ENCODE peak calls at places on chromosomes 2 and 18, in ten cellular contexts. C is psoas muscle, T is adrenal gland, H is aorta, J is IMR-90, X is H9, O is cardiac muscle cell, L is esophagus squamous epithelium, R is fibroblast of lung, M is lower lobe of right lung. W is an unnamed sample. For H3K9me3, the result is how much of the 10 kb centered on the place peaks cover.

GRCh38 chr2:45813003-45813601 is 161.6 kb downstream of the PRKCE start:
- DNase-seq in C (peak), T (no peak), H (no peak), J (peak), X (no peak), O (peak), L (no peak), R (peak), M (no peak), W (no peak)

GRCh38 chr2:235850289-235850688 is 317.9 kb downstream of the GBX2 start:
- DNase-seq in C (no peak), T (no peak), H (no peak), J (no peak), X (no peak), O (no peak), L (no peak), R (no peak), M (no peak), W (no peak)

GRCh38 chr2:120389036-120389391 is 43.1 kb downstream of the INHBB start:
- DNase-seq in C (no peak), T (no peak), H (no peak), J (no peak), X (peak), O (no peak), L (no peak), R (no peak), M (peak), W (no peak)

GRCh38 chr2:215594766-215595165 is 158.9 kb upstream of the FN1 start:
- DNase-seq in C (no peak), T (no peak), H (no peak), J (peak), X (no peak), O (peak), L (no peak), R (no peak), M (no peak), W (no peak)

GRCh38 chr18:74689251-74689650 is 91.6 kb downstream of the ZNF407 start:
- DNase-seq in C (no peak), T (no peak), H (no peak), J (peak), X (no peak), O (peak), L (no peak), R (peak), M (no peak), W (no peak)

GRCh38 chr2:234203135-234203984 is 152.9 kb downstream of the SPP2 start:
- DNase-seq in C (no peak), T (peak), H (no peak), J (peak), X (no peak), O (peak), L (no peak), R (peak), M (no peak), W (no peak)

GRCh38 chr2:80026040-80026729 is 278.4 kb downstream of the LRRTM1 start:
- DNase-seq in C (no peak), T (no peak), H (no peak), J (peak), X (no peak), O (no peak), L (no peak), R (no peak), M (no peak), W (no peak)

GRCh38 chr2:9473985-9474360 is 378 bp upstream of the IAH1 start:
- DNase-seq in C (peak), T (peak), H (peak), J (no peak), X (no peak), O (peak), L (no peak), R (no peak), M (peak), W (peak)

GRCh38 chr18:74412106-74412880 is 44.8 kb downstream of the DIPK1C start:
- DNase-seq in C (no peak), T (no peak), H (no peak), J (no peak), X (no peak), O (no peak), L (no peak), R (no peak), M (no peak), W (no peak)

GRCh38 chr2:8927510-8928456 is 75.7 kb downstream of the MBOAT2 start:
- DNase-seq in C (no peak), T (no peak), H (no peak), J (no peak), X (no peak), O (peak), L (no peak), R (no peak), M (no peak), W (no peak)

GRCh38 chr2:99819766-99820165 is 322.6 kb downstream of the AFF3 start:
- DNase-seq in C (no peak), T (no peak), H (no peak), J (no peak), X (peak), O (no peak), L (no peak), R (no peak), M (no peak), W (no peak)

GRCh38 chr2:68253211-68254068 is 1.1 kb upstream of the PPP3R1 start:
- DNase-seq in C (no peak), T (no peak), H (no peak), J (peak), X (no peak), O (peak), L (no peak), R (peak), M (no peak), W (peak)

GRCh38 chr18:56869189-56869777 is 218.1 kb downstream of the WDR7 start:
- DNase-seq in C (no peak), T (no peak), H (no peak), J (peak), X (no peak), O (peak), L (no peak), R (peak), M (no peak), W (no peak)

GRCh38 chr18:79637921-79638855 is 41.4 kb upstream of the CTDP1 start:
- DNase-seq in C (no peak), T (no peak), H (no peak), J (no peak), X (peak), O (no peak), L (no peak), R (no peak), M (no peak), W (no peak)

GRCh38 chr2:16139663-16140610 is 199.6 kb downstream of the MYCN start:
- DNase-seq in C (no peak), T (peak), H (no peak), J (no peak), X (no peak), O (no peak), L (no peak), R (no peak), M (no peak), W (no peak)

GRCh38 chr2:208783184-208783583 is 376.6 kb downstream of the PTH2R start:
- DNase-seq in C (no peak), T (no peak), H (no peak), J (no peak), X (no peak), O (no peak), L (no peak), R (no peak), M (no peak), W (no peak)

GRCh38 chr2:10956006-10956790 is 44.5 kb downstream of the KCNF1 start:
- DNase-seq in C (no peak), T (no peak), H (peak), J (no peak), X (no peak), O (no peak), L (no peak), R (no peak), M (no peak), W (no peak)

GRCh38 chr2:215680605-215681598 is 245.0 kb upstream of the FN1 start:
- DNase-seq in C (peak), T (no peak), H (no peak), J (peak), X (no peak), O (peak), L (no peak), R (peak), M (no peak), W (no peak)

GRCh38 chr2:137801228-137801627 is 163.0 kb upstream of the HNMT start:
- DNase-seq in C (no peak), T (no peak), H (no peak), J (no peak), X (no peak), O (no peak), L (no peak), R (no peak), M (no peak), W (no peak)

GRCh38 chr2:127586136-127586535 is 50.7 kb downstream of the MYO7B start:
- DNase-seq in C (no peak), T (no peak), H (no peak), J (no peak), X (no peak), O (no peak), L (no peak), R (no peak), M (no peak), W (no peak)

GRCh38 chr2:224984641-224985040 is 57.6 kb downstream of the DOCK10 start:
- DNase-seq in C (no peak), T (no peak), H (no peak), J (no peak), X (no peak), O (peak), L (no peak), R (no peak), M (no peak), W (no peak)

GRCh38 chr2:54366487-54367280 is 89.4 kb upstream of the SPTBN1 start:
- DNase-seq in C (no peak), T (no peak), H (no peak), J (peak), X (no peak), O (no peak), L (no peak), R (no peak), M (no peak), W (no peak)

GRCh38 chr2:134107402-134107801 is 146.5 kb upstream of the MGAT5 start:
- DNase-seq in C (no peak), T (no peak), H (no peak), J (no peak), X (no peak), O (no peak), L (no peak), R (no peak), M (no peak), W (no peak)

GRCh38 chr2:234047361-234047760 is 3.1 kb upstream of the SPP2 start:
- DNase-seq in C (no peak), T (no peak), H (no peak), J (peak), X (no peak), O (no peak), L (no peak), R (no peak), M (no peak), W (no peak)

GRCh38 chr2:165407464-165407863 is 62.0 kb upstream of the CSRNP3 start:
- DNase-seq in C (no peak), T (no peak), H (no peak), J (no peak), X (no peak), O (no peak), L (no peak), R (no peak), M (no peak), W (no peak)

GRCh38 chr2:12341919-12342318 is 374.8 kb upstream of the TRIB2 start:
- DNase-seq in C (no peak), T (no peak), H (no peak), J (no peak), X (no peak), O (no peak), L (no peak), R (no peak), M (no peak), W (no peak)

GRCh38 chr2:98656800-98657199 is 48.4 kb downstream of the UNC50 start:
- DNase-seq in C (no peak), T (no peak), H (no peak), J (no peak), X (no peak), O (no peak), L (no peak), R (no peak), M (no peak), W (no peak)

GRCh38 chr2:98924038-98924437 is 12.0 kb downstream of the CRACDL start:
- DNase-seq in C (no peak), T (no peak), H (no peak), J (no peak), X (no peak), O (no peak), L (no peak), R (no peak), M (no peak), W (no peak)

GRCh38 chr2:176056411-176056810 is 27.4 kb downstream of the EVX2 start:
- DNase-seq in C (no peak), T (no peak), H (no peak), J (no peak), X (no peak), O (no peak), L (no peak), R (no peak), M (no peak), W (no peak)

GRCh38 chr2:169860149-169860548 is 32.9 kb downstream of the UBR3 start:
- DNase-seq in C (no peak), T (no peak), H (no peak), J (no peak), X (no peak), O (no peak), L (no peak), R (no peak), M (no peak), W (no peak)

GRCh38 chr2:3192920-3193319 is 184.7 kb downstream of the EIPR1 start:
- DNase-seq in C (peak), T (no peak), H (peak), J (no peak), X (no peak), O (peak), L (no peak), R (no peak), M (no peak), W (no peak)

GRCh38 chr2:40155728-40156127 is 296.2 kb downstream of the SLC8A1 start:
- DNase-seq in C (no peak), T (no peak), H (no peak), J (peak), X (no peak), O (peak), L (no peak), R (no peak), M (no peak), W (no peak)

GRCh38 chr2:229653551-229653950 is 60.8 kb downstream of the DNER start:
- DNase-seq in C (no peak), T (no peak), H (no peak), J (no peak), X (no peak), O (no peak), L (no peak), R (no peak), M (no peak), W (no peak)

GRCh38 chr2:142868281-142868762 is 9.1 kb upstream of the KYNU start:
- DNase-seq in C (peak), T (peak), H (peak), J (no peak), X (no peak), O (no peak), L (no peak), R (peak), M (peak), W (no peak)

GRCh38 chr2:153872311-153873061 is 764 bp downstream of the GALNT13 start:
- DNase-seq in C (no peak), T (no peak), H (no peak), J (no peak), X (peak), O (no peak), L (no peak), R (no peak), M (peak), W (no peak)

GRCh38 chr18:66761166-66761565 is 157.3 kb upstream of the CDH19 start:
- DNase-seq in C (no peak), T (no peak), H (no peak), J (no peak), X (no peak), O (no peak), L (no peak), R (no peak), M (no peak), W (no peak)
- H3K9me3 ChIP-seq in C (under half), T (under half), H (under half), J (under half), X (under half), O (under half), L (under half), R (under half), M (under half), W (under half)

GRCh38 chr2:222297600-222297935 is 1.2 kb downstream of the PAX3 start:
- DNase-seq in C (peak), T (no peak), H (no peak), J (no peak), X (no peak), O (no peak), L (no peak), R (no peak), M (no peak), W (no peak)
- H3K9me3 ChIP-seq in C (under half), T (under half), H (under half), J (under half), X (under half), O (under half), L (under half), R (under half), M (under half), W (under half)

GRCh38 chr2:185511925-185512324 is 226.7 kb upstream of the FSIP2 start:
- DNase-seq in C (no peak), T (no peak), H (no peak), J (no peak), X (no peak), O (no peak), L (no peak), R (no peak), M (no peak), W (no peak)

GRCh38 chr2:185507703-185508102 is 230.9 kb upstream of the FSIP2 start:
- DNase-seq in C (no peak), T (no peak), H (no peak), J (no peak), X (no peak), O (no peak), L (no peak), R (no peak), M (no peak), W (no peak)

DNA sequence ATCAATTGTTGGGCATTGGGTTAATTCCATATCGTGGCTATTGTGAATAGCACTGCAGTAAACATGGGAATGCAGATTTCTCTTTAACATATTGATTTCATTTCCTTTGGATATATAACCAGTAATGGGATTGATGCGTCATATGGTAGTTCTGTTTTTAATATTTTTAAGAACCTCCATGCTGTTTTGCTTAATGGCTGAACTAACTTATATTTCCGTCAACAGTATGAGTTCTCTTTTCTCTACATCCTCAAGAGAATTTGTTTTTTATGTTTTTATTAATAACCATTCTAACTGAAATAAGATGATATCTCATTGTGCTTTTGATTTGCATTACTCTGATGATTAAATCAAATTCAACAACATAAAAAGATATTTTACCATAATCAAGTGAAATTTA is 228.5 kb upstream of the FSIP2 start:
- DNase-seq in C (no peak), T (no peak), H (no peak), J (no peak), X (no peak), O (no peak), L (no peak), R (no peak), M (no peak), W (no peak)
- H3K9me3 ChIP-seq in C (under half), T (under half), H (under half), J (under half), X (under half), O (under half), L (under half), R (under half), M (under half), W (under half)

GRCh38 chr2:5250482-5250881 is 441.7 kb upstream of the SOX11 start:
- DNase-seq in C (no peak), T (no peak), H (no peak), J (no peak), X (peak), O (no peak), L (no peak), R (no peak), M (no peak), W (no peak)
- H3K9me3 ChIP-seq in C (under half), T (under half), H (under half), J (under half), X (under half), O (under half), L (under half), R (under half), M (under half), W (under half)

GRCh38 chr2:201909961-201910361 is 103.6 kb downstream of the CDK15 start:
- DNase-seq in C (no peak), T (no peak), H (no peak), J (peak), X (no peak), O (peak), L (no peak), R (peak), M (no peak), W (no peak)
- H3K9me3 ChIP-seq in C (under half), T (under half), H (under half), J (under half), X (under half), O (under half), L (under half), R (under half), M (under half), W (under half)

DNA sequence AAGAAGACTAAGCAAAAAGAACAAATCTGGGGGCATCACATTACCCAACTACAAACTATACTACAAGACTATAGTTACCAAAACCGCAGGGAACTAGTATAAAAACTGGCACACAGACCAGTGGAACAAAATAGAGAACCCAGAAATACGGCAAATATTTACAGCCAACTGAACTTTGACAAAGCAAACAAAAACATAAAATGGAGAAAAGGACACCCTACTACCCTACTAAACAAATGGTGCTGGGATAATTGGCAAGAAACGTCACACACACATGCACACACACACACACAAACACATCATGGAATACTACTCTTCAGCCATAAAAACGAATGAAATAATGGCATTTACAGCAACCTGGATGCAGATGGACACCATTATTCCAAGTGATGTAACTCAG is 53.3 kb downstream of the SESTD1 start:
- DNase-seq in C (no peak), T (no peak), H (no peak), J (no peak), X (no peak), O (no peak), L (no peak), R (no peak), M (no peak), W (no peak)
- H3K9me3 ChIP-seq in C (under half), T (under half), H (under half), J (under half), X (under half), O (under half), L (under half), R (under half), M (under half), W (under half)

W was measured in T-helper 17 cell.